ENCODE peak calls at places on chromosome 6, in six cellular contexts. One of them, this sample, is unnamed.

GRCh38 chr6:36327226-36328009 is 9.3 kb downstream of the BNIP5 start:
- DNase-seq in pancreas: no peak
- DNase-seq in uterus: no peak
- DNase-seq in BE2C: no peak
- DNase-seq in mucosa of descending colon: no peak
- DNase-seq in heart left ventricle: no peak
- DNase-seq in this sample: no peak

GRCh38 chr6:25682324-25682723 is 30.3 kb downstream of the SCGN start:
- DNase-seq in pancreas: no peak
- DNase-seq in uterus: no peak
- DNase-seq in BE2C: no peak
- DNase-seq in mucosa of descending colon: no peak
- DNase-seq in heart left ventricle: no peak
- DNase-seq in this sample: no peak

GRCh38 chr6:150228067-150228733 is 85.4 kb downstream of the PPP1R14C start:
- DNase-seq in pancreas: no peak
- DNase-seq in uterus: no peak
- DNase-seq in BE2C: no peak
- DNase-seq in mucosa of descending colon: no peak
- DNase-seq in heart left ventricle: no peak
- DNase-seq in this sample: no peak

GRCh38 chr6:19771753-19772336 is 65.3 kb upstream of the ID4 start:
- DNase-seq in pancreas: no peak
- DNase-seq in uterus: no peak
- DNase-seq in BE2C: no peak
- DNase-seq in mucosa of descending colon: no peak
- DNase-seq in heart left ventricle: no peak
- DNase-seq in this sample: no peak

GRCh38 chr6:82251942-82252341 is 4.4 kb upstream of the IBTK start:
- DNase-seq in pancreas: no peak
- DNase-seq in uterus: no peak
- DNase-seq in BE2C: no peak
- DNase-seq in mucosa of descending colon: no peak
- DNase-seq in heart left ventricle: no peak
- DNase-seq in this sample: no peak

GRCh38 chr6:47230579-47230978 is 79.1 kb downstream of the TNFRSF21 start:
- DNase-seq in pancreas: no peak
- DNase-seq in uterus: no peak
- DNase-seq in BE2C: no peak
- DNase-seq in mucosa of descending colon: no peak
- DNase-seq in heart left ventricle: no peak
- DNase-seq in this sample: no peak

GRCh38 chr6:134826889-134827737 is 122.8 kb downstream of the ALDH8A1 start:
- DNase-seq in pancreas: no peak
- DNase-seq in uterus: peak; percentile 80
- DNase-seq in BE2C: peak; percentile 47
- DNase-seq in mucosa of descending colon: no peak
- DNase-seq in heart left ventricle: peak; percentile 81
- DNase-seq in this sample: peak; percentile 61

GRCh38 chr6:107704377-107705013 is 119.6 kb downstream of the SCML4 start:
- DNase-seq in pancreas: no peak
- DNase-seq in uterus: peak; percentile 57
- DNase-seq in BE2C: peak; percentile 47
- DNase-seq in mucosa of descending colon: no peak
- DNase-seq in heart left ventricle: no peak
- DNase-seq in this sample: no peak

GRCh38 chr6:131787079-131787478 is 20.7 kb upstream of the ENPP1 start:
- DNase-seq in pancreas: no peak
- DNase-seq in uterus: no peak
- DNase-seq in BE2C: no peak
- DNase-seq in mucosa of descending colon: no peak
- DNase-seq in heart left ventricle: no peak
- DNase-seq in this sample: no peak

GRCh38 chr6:119921491-119922010 is 572.0 kb upstream of the MAN1A1 start:
- DNase-seq in pancreas: no peak
- DNase-seq in uterus: no peak
- DNase-seq in BE2C: no peak
- DNase-seq in mucosa of descending colon: no peak
- DNase-seq in heart left ventricle: no peak
- DNase-seq in this sample: no peak

GRCh38 chr6:8192597-8192996 is 90.2 kb upstream of the EEF1E1 start:
- DNase-seq in pancreas: no peak
- DNase-seq in uterus: no peak
- DNase-seq in BE2C: no peak
- DNase-seq in mucosa of descending colon: no peak
- DNase-seq in heart left ventricle: no peak
- DNase-seq in this sample: no peak

GRCh38 chr6:34142599-34142998 is 3.3 kb downstream of the GRM4 start:
- DNase-seq in pancreas: no peak
- DNase-seq in uterus: no peak
- DNase-seq in BE2C: no peak
- DNase-seq in mucosa of descending colon: no peak
- DNase-seq in heart left ventricle: peak; percentile 41
- DNase-seq in this sample: no peak

GRCh38 chr6:42339991-42340401 is 111.7 kb downstream of the TRERF1 start:
- DNase-seq in pancreas: no peak
- DNase-seq in uterus: no peak
- DNase-seq in BE2C: no peak
- DNase-seq in mucosa of descending colon: no peak
- DNase-seq in heart left ventricle: no peak
- DNase-seq in this sample: no peak

GRCh38 chr6:152184573-152185157 is 377.2 kb downstream of the ESR1 start:
- DNase-seq in pancreas: no peak
- DNase-seq in uterus: no peak
- DNase-seq in BE2C: no peak
- DNase-seq in mucosa of descending colon: no peak
- DNase-seq in heart left ventricle: no peak
- DNase-seq in this sample: no peak

GRCh38 chr6:101650402-101651100 is 257.0 kb downstream of the GRIK2 start:
- DNase-seq in pancreas: no peak
- DNase-seq in uterus: no peak
- DNase-seq in BE2C: no peak
- DNase-seq in mucosa of descending colon: no peak
- DNase-seq in heart left ventricle: no peak
- DNase-seq in this sample: no peak

GRCh38 chr6:101640131-101640530 is 246.6 kb downstream of the GRIK2 start:
- DNase-seq in pancreas: no peak
- DNase-seq in uterus: no peak
- DNase-seq in BE2C: no peak
- DNase-seq in mucosa of descending colon: no peak
- DNase-seq in heart left ventricle: no peak
- DNase-seq in this sample: no peak

DNA sequence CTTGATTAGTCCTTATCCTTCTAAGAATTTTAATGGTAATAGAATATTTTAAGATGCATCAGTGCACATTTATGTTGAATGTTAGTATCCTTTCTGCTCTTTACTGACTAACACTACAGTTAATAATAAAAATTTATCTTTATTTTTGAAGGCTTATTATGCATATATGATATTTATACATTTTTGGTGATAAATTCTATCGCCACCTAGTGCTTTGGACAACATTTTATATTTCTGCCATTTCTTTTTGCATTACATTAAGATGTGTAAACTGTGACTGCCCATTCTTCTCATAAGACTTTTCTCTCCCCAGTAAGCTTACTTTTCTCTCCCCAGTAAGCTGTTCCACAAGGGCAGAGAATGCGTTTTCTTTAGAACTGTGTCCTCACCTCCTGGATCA is 252.3 kb downstream of the GRIK2 start:
- DNase-seq in pancreas: no peak
- DNase-seq in uterus: no peak
- DNase-seq in BE2C: no peak
- DNase-seq in mucosa of descending colon: no peak
- DNase-seq in heart left ventricle: no peak
- DNase-seq in this sample: no peak
- TF ChIP-seq CTCF in pancreas: no peak
- TF ChIP-seq CTCF in uterus: no peak
- TF ChIP-seq CTCF in BE2C: no peak
- TF ChIP-seq CTCF in mucosa of descending colon: no peak
- TF ChIP-seq CTCF in heart left ventricle: no peak
- TF ChIP-seq CTCF in this sample: no peak

GRCh38 chr6:3911614-3912336 is 62.6 kb downstream of the FAM50B start:
- DNase-seq in pancreas: peak; percentile 71
- DNase-seq in uterus: peak; percentile 82
- DNase-seq in BE2C: peak; percentile 40
- DNase-seq in mucosa of descending colon: no peak
- DNase-seq in heart left ventricle: peak; percentile 77
- DNase-seq in this sample: peak; percentile 62
- H3K4me3 ChIP-seq in pancreas: no peak overlapping the region
- H3K4me3 ChIP-seq in uterus: no peak overlapping the region
- H3K4me3 ChIP-seq in BE2C: no peak overlapping the region
- H3K4me3 ChIP-seq in mucosa of descending colon: no peak overlapping the region
- H3K4me3 ChIP-seq in heart left ventricle: peak overlapping the region; percentile 9
- H3K4me3 ChIP-seq in this sample: no peak overlapping the region

GRCh38 chr6:123171341-123171740 is 175.3 kb downstream of the CLVS2 start:
- DNase-seq in pancreas: no peak
- DNase-seq in uterus: no peak
- DNase-seq in BE2C: no peak
- DNase-seq in mucosa of descending colon: no peak
- DNase-seq in heart left ventricle: no peak
- DNase-seq in this sample: no peak

GRCh38 chr6:123168892-123169851 is 173.1 kb downstream of the CLVS2 start:
- DNase-seq in pancreas: no peak
- DNase-seq in uterus: no peak
- DNase-seq in BE2C: no peak
- DNase-seq in mucosa of descending colon: no peak
- DNase-seq in heart left ventricle: no peak
- DNase-seq in this sample: no peak
- H3K9me3 ChIP-seq in pancreas: no peaks in the 10 kb centered on the region
- H3K9me3 ChIP-seq in uterus: no peaks in the 10 kb centered on the region
- H3K9me3 ChIP-seq in BE2C: no peaks in the 10 kb centered on the region
- H3K9me3 ChIP-seq in mucosa of descending colon: no peaks in the 10 kb centered on the region
- H3K9me3 ChIP-seq in heart left ventricle: no peaks in the 10 kb centered on the region
- H3K9me3 ChIP-seq in this sample: no peaks in the 10 kb centered on the region

GRCh38 chr6:106085687-106085983 is 501 bp upstream of the PRDM1 start:
- DNase-seq in pancreas: no peak
- DNase-seq in uterus: no peak
- DNase-seq in BE2C: no peak
- DNase-seq in mucosa of descending colon: no peak
- DNase-seq in heart left ventricle: no peak
- DNase-seq in this sample: no peak

GRCh38 chr6:106083618-106084017 is 2.5 kb upstream of the PRDM1 start:
- DNase-seq in pancreas: no peak
- DNase-seq in uterus: no peak
- DNase-seq in BE2C: no peak
- DNase-seq in mucosa of descending colon: no peak
- DNase-seq in heart left ventricle: no peak
- DNase-seq in this sample: no peak

GRCh38 chr6:106084973-106085686 is 1.0 kb upstream of the PRDM1 start:
- DNase-seq in pancreas: no peak
- DNase-seq in uterus: no peak
- DNase-seq in BE2C: no peak
- DNase-seq in mucosa of descending colon: no peak
- DNase-seq in heart left ventricle: no peak
- DNase-seq in this sample: no peak

GRCh38 chr6:106082735-106083398 is 3.3 kb upstream of the PRDM1 start:
- DNase-seq in pancreas: no peak
- DNase-seq in uterus: no peak
- DNase-seq in BE2C: no peak
- DNase-seq in mucosa of descending colon: no peak
- DNase-seq in heart left ventricle: no peak
- DNase-seq in this sample: no peak

GRCh38 chr6:106084106-106084963 is 1.8 kb upstream of the PRDM1 start:
- DNase-seq in pancreas: no peak
- DNase-seq in uterus: peak; percentile 67
- DNase-seq in BE2C: peak; percentile 64
- DNase-seq in mucosa of descending colon: no peak
- DNase-seq in heart left ventricle: no peak
- DNase-seq in this sample: no peak
- TF ChIP-seq CTCF in pancreas: no peak
- TF ChIP-seq CTCF in uterus: peak; percentile 8
- TF ChIP-seq CTCF in BE2C: peak; percentile 92
- TF ChIP-seq CTCF in mucosa of descending colon: no peak
- TF ChIP-seq CTCF in heart left ventricle: peak; percentile 19
- TF ChIP-seq CTCF in this sample: no peak

GRCh38 chr6:74320715-74321114 is 624.7 kb downstream of the CD109 start:
- DNase-seq in pancreas: no peak
- DNase-seq in uterus: no peak
- DNase-seq in BE2C: no peak
- DNase-seq in mucosa of descending colon: no peak
- DNase-seq in heart left ventricle: no peak
- DNase-seq in this sample: no peak
- H3K4me3 ChIP-seq in pancreas: no peak overlapping the region
- H3K4me3 ChIP-seq in uterus: no peak overlapping the region
- H3K4me3 ChIP-seq in BE2C: no peak overlapping the region
- H3K4me3 ChIP-seq in mucosa of descending colon: no peak overlapping the region
- H3K4me3 ChIP-seq in heart left ventricle: no peak overlapping the region
- H3K4me3 ChIP-seq in this sample: no peak overlapping the region

GRCh38 chr6:53095716-53096115 is 30.5 kb downstream of the FBXO9 start:
- DNase-seq in pancreas: no peak
- DNase-seq in uterus: no peak
- DNase-seq in BE2C: no peak
- DNase-seq in mucosa of descending colon: no peak
- DNase-seq in heart left ventricle: no peak
- DNase-seq in this sample: no peak

GRCh38 chr6:53100561-53100960 is 35.4 kb downstream of the FBXO9 start:
- DNase-seq in pancreas: no peak
- DNase-seq in uterus: no peak
- DNase-seq in BE2C: no peak
- DNase-seq in mucosa of descending colon: no peak
- DNase-seq in heart left ventricle: no peak
- DNase-seq in this sample: no peak

GRCh38 chr6:53089948-53090347 is 24.7 kb downstream of the FBXO9 start:
- DNase-seq in pancreas: no peak
- DNase-seq in uterus: no peak
- DNase-seq in BE2C: no peak
- DNase-seq in mucosa of descending colon: no peak
- DNase-seq in heart left ventricle: no peak
- DNase-seq in this sample: no peak

GRCh38 chr6:53090576-53090975 is 25.4 kb downstream of the FBXO9 start:
- DNase-seq in pancreas: no peak
- DNase-seq in uterus: no peak
- DNase-seq in BE2C: no peak
- DNase-seq in mucosa of descending colon: no peak
- DNase-seq in heart left ventricle: no peak
- DNase-seq in this sample: no peak

GRCh38 chr6:53095270-53095669 is 30.1 kb downstream of the FBXO9 start:
- DNase-seq in pancreas: no peak
- DNase-seq in uterus: no peak
- DNase-seq in BE2C: no peak
- DNase-seq in mucosa of descending colon: no peak
- DNase-seq in heart left ventricle: no peak
- DNase-seq in this sample: no peak
- H3K9me3 ChIP-seq in pancreas: no peaks in the 10 kb centered on the region
- H3K9me3 ChIP-seq in uterus: no peaks in the 10 kb centered on the region
- H3K9me3 ChIP-seq in BE2C: no peaks in the 10 kb centered on the region
- H3K9me3 ChIP-seq in mucosa of descending colon: no peaks in the 10 kb centered on the region
- H3K9me3 ChIP-seq in heart left ventricle: no peaks in the 10 kb centered on the region
- H3K9me3 ChIP-seq in this sample: no peaks in the 10 kb centered on the region